ENCODE peak calls at places on chromosome 5, in six cellular contexts. S, U, H, O, I and P are unnamed samples.
A peak's percentile ranks its signal among the peaks of the same experiment; 100 is the strongest.

GRCh38 chr5:135246923-135247795 is 151.9 kb downstream of the MACROH2A1 start:
- DNase-seq in S (peak; percentile 79), U (peak; percentile 97), H (no peak), O (no peak), I (peak; percentile 93), P (peak; percentile 95)

GRCh38 chr5:91049800-91050199 is 333.3 kb downstream of the ARRDC3 start:
- DNase-seq in S (no peak), U (peak; percentile 47), H (no peak), O (no peak), I (peak; percentile 42), P (no peak)

GRCh38 chr5:179186092-179186419 is 125.9 kb downstream of the ZNF354C start:
- DNase-seq in S (no peak), U (no peak), H (no peak), O (no peak), I (no peak), P (no peak)

GRCh38 chr5:93632327-93632726 is 49.3 kb downstream of the NR2F1 start:
- DNase-seq in S (no peak), U (no peak), H (no peak), O (no peak), I (no peak), P (no peak)

GRCh38 chr5:38831117-38831516 is 14.7 kb upstream of the OSMR start:
- DNase-seq in S (no peak), U (no peak), H (no peak), O (no peak), I (no peak), P (no peak)

GRCh38 chr5:7824995-7825394 is 25.9 kb downstream of the CFAP90 start:
- DNase-seq in S (no peak), U (no peak), H (no peak), O (no peak), I (no peak), P (no peak)

GRCh38 chr5:107887587-107887986 is 216.8 kb upstream of the EFNA5 start:
- DNase-seq in S (no peak), U (no peak), H (no peak), O (no peak), I (no peak), P (no peak)

GRCh38 chr5:58860680-58861079 is 277.8 kb downstream of the RAB3C start:
- DNase-seq in S (no peak), U (no peak), H (no peak), O (no peak), I (no peak), P (no peak)

GRCh38 chr5:85132269-85132668 is 747.6 kb upstream of the EDIL3 start:
- DNase-seq in S (no peak), U (peak; percentile 68), H (no peak), O (no peak), I (peak; percentile 2), P (no peak)

GRCh38 chr5:35120745-35121144 is 73.0 kb upstream of the AGXT2 start:
- DNase-seq in S (no peak), U (no peak), H (no peak), O (no peak), I (no peak), P (no peak)

DNA sequence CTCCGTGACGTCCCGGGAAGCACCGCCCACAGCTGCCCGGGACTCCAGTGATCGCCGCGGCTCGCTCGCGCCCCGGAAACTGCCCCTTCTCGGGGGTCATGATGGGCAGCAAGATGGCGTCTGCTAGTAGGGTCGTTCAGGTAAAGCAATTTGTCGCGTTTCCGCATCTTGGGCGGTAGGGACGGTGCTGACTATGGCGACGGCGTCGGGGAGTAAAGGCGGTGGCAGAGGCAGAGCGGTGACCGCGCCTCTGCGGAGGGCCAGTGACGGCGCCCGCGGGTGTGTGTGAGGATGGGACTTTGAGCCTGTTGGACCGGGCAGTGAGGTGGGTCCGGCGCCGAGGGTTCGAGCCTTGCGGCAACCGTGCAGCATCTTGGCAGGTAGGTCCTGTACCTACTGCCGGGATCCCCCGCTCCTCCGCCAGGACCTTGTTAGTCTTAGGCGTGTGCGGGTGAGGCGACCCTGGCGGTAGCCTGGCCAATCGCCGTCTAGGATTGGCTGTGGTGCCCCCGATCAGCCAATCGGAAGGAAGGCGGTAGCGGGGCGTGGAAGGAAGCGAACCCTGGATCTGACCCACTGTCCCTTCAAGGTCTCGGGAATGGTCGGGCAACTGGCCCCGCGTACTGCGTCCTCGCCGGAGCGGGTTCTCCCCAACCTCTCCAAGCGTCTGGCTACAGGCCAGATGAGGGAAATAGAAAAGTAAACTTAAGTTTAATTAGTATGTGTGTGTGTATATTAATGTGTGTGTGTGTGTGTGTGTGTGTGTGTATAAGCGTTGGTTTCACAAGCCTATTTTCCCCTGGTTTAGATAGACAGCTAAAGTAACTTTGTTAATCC is 16.7 kb upstream of the CDK7 start:
- DNase-seq in S (peak; percentile 83), U (peak; percentile 74), H (peak; percentile 85), O (peak; percentile 99), I (peak; percentile 69), P (peak; percentile 89)
- TF ChIP-seq CTCF in S (peak; percentile 15), U (no peak), H (no peak), O (no peak), I (peak; percentile 8), P (peak; percentile 64)

GRCh38 chr5:174424219-174425053 is 299.9 kb upstream of the MSX2 start:
- DNase-seq in S (no peak), U (no peak), H (no peak), O (no peak), I (no peak), P (no peak)
- TF ChIP-seq CTCF in S (peak; percentile 12), U (no peak), H (no peak), O (no peak), I (no peak), P (no peak)

DNA sequence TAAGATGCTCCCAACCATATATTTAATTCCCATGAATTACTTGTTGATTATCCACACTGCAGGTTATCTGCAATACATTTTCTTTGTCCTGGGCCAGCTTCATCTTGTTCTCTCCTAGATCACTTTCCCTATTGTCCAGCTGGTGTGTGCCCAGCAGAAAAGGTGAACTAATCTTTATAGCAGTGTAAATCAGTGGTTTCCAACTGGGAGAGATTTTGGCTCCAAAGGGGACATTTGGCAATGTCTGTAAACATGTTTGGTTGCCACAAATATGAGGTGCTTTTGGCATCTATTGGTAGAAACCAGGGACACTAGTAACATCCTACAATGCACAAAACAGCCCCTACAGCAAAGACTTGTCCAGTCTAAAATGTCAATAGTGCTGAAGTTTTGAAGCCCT is 20.1 kb upstream of the ERBIN start:
- DNase-seq in S (no peak), U (no peak), H (no peak), O (no peak), I (no peak), P (no peak)
- TF ChIP-seq CTCF in S (no peak), U (no peak), H (no peak), O (no peak), I (no peak), P (no peak)

GRCh38 chr5:69279517-69279916 is 44.8 kb downstream of the CDK7 start:
- DNase-seq in S (no peak), U (no peak), H (no peak), O (no peak), I (no peak), P (no peak)

GRCh38 chr5:69271376-69271775 is 36.7 kb downstream of the CDK7 start:
- DNase-seq in S (no peak), U (peak; percentile 48), H (no peak), O (no peak), I (no peak), P (peak; percentile 63)

GRCh38 chr5:69270827-69271226 is 36.1 kb downstream of the CDK7 start:
- DNase-seq in S (no peak), U (no peak), H (no peak), O (no peak), I (no peak), P (no peak)

GRCh38 chr5:69276422-69277174 is 41.9 kb downstream of the CDK7 start:
- DNase-seq in S (no peak), U (peak; percentile 87), H (no peak), O (no peak), I (no peak), P (peak; percentile 74)

DNA sequence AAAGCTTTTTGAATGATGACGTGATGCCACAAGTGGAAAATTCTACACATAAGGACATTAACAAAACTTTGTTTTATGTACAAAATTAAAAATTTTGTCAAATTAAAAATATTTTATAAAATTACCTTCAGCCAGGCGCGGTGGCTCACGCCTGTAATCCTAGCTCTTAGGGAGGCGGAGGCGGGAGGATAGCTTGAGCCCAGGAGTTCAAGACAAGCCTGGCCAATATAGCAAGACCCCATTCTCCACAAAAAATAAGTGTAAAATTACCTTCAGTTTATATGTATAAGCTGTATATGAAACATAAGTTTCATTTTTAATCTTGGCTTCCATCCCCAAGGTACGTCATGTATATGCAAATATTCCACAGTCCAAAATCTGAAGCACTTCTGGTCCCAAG is 40.9 kb downstream of the CDK7 start:
- DNase-seq in S (no peak), U (no peak), H (no peak), O (no peak), I (no peak), P (no peak)
- TF ChIP-seq CTCF in S (no peak), U (no peak), H (no peak), O (no peak), I (no peak), P (no peak)

GRCh38 chr5:96176022-96176421 is 214.4 kb upstream of the ELL2 start:
- DNase-seq in S (no peak), U (peak; percentile 35), H (no peak), O (no peak), I (no peak), P (no peak)

GRCh38 chr5:96172436-96172835 is 210.8 kb upstream of the ELL2 start:
- DNase-seq in S (no peak), U (peak; percentile 94), H (no peak), O (no peak), I (no peak), P (peak; percentile 55)

GRCh38 chr5:96180684-96181083 is 219.0 kb upstream of the ELL2 start:
- DNase-seq in S (no peak), U (no peak), H (no peak), O (no peak), I (no peak), P (no peak)

GRCh38 chr5:96177303-96177869 is 215.7 kb upstream of the ELL2 start:
- DNase-seq in S (peak; percentile 12), U (peak; percentile 94), H (no peak), O (no peak), I (peak; percentile 53), P (peak; percentile 94)

GRCh38 chr5:96175090-96175489 is 213.4 kb upstream of the ELL2 start:
- DNase-seq in S (peak; percentile 33), U (no peak), H (no peak), O (no peak), I (no peak), P (no peak)
- TF ChIP-seq CTCF in S (peak; percentile 49), U (peak; percentile 22), H (peak; percentile 45), O (no peak), I (peak; percentile 19), P (peak; percentile 66)